ENCODE peak calls at places on chromosomes 5 and 9, in five cellular contexts. A is WTC11, G is progenitor cell of endocrine pancreas, F is foreskin fibroblast, U is SK-N-SH. C is an unnamed sample.

GRCh38 chr5:137086289-137086838 is 412.8 kb downstream of the SPOCK1 start:
- DNase-seq in A (no peak), G (no peak), F (no peak), U (no peak), C (no peak)

GRCh38 chr5:17123010-17123409 is 94.4 kb upstream of the BASP1 start:
- DNase-seq in A (no peak), G (no peak), F (peak; percentile 63), U (no peak), C (no peak)

GRCh38 chr5:142385194-142385593 is 60.4 kb upstream of the SPRY4 start:
- DNase-seq in A (no peak), G (no peak), F (peak; percentile 73), U (no peak), C (no peak)

GRCh38 chr9:134225816-134226215 is 61.5 kb upstream of the RNU6ATAC start:
- DNase-seq in A (no peak), G (no peak), F (no peak), U (no peak), C (no peak)

GRCh38 chr5:181109489-181110013 is 21.4 kb downstream of the OR2V1 start:
- DNase-seq in A (peak; percentile 74), G (no peak), F (no peak), U (no peak), C (no peak)

GRCh38 chr5:52007230-52007858 is 624.1 kb downstream of the ISL1 start:
- DNase-seq in A (no peak), G (no peak), F (peak; percentile 70), U (peak; percentile 44), C (peak; percentile 34)

GRCh38 chr9:37197158-37198033 is 77.0 kb downstream of the ZCCHC7 start:
- DNase-seq in A (no peak), G (no peak), F (peak; percentile 22), U (peak; percentile 51), C (peak; percentile 21)

GRCh38 chr5:158175664-158176507 is 316.9 kb upstream of the CLINT1 start:
- DNase-seq in A (no peak), G (no peak), F (peak; percentile 9), U (peak; percentile 49), C (no peak)

GRCh38 chr5:36657563-36657995 is 51.2 kb downstream of the SLC1A3 start:
- DNase-seq in A (no peak), G (no peak), F (peak; percentile 99), U (no peak), C (no peak)

GRCh38 chr5:83337453-83338035 is 134.0 kb upstream of the VCAN start:
- DNase-seq in A (no peak), G (no peak), F (no peak), U (no peak), C (no peak)

GRCh38 chr5:5192681-5193080 is 52.6 kb downstream of the ADAMTS16 start:
- DNase-seq in A (no peak), G (no peak), F (no peak), U (no peak), C (no peak)

GRCh38 chr9:98886691-98887229 is 56.9 kb upstream of the COL15A1 start:
- DNase-seq in A (no peak), G (no peak), F (no peak), U (no peak), C (no peak)

GRCh38 chr5:157820593-157821252 is 38.2 kb downstream of the CLINT1 start:
- DNase-seq in A (no peak), G (no peak), F (peak; percentile 68), U (peak; percentile 19), C (peak; percentile 34)

GRCh38 chr9:683509-684021 is 157.9 kb upstream of the DMRT1 start:
- DNase-seq in A (no peak), G (no peak), F (no peak), U (no peak), C (no peak)

GRCh38 chr9:118652258-118652657 is 717.0 kb downstream of the BRINP1 start:
- DNase-seq in A (no peak), G (no peak), F (no peak), U (no peak), C (no peak)

GRCh38 chr9:91837982-91838731 is 111.9 kb downstream of the ROR2 start:
- DNase-seq in A (no peak), G (no peak), F (peak; percentile 47), U (no peak), C (no peak)

GRCh38 chr9:98635374-98635773 is 73.4 kb downstream of the GABBR2 start:
- DNase-seq in A (no peak), G (no peak), F (no peak), U (no peak), C (no peak)

GRCh38 chr5:107739661-107740060 is 68.9 kb upstream of the EFNA5 start:
- DNase-seq in A (no peak), G (no peak), F (no peak), U (no peak), C (no peak)

GRCh38 chr9:86488345-86488744 is 134.1 kb upstream of the TUT7 start:
- DNase-seq in A (no peak), G (no peak), F (no peak), U (no peak), C (no peak)

GRCh38 chr9:110192531-110193326 is 15.2 kb downstream of the C9orf152 start:
- DNase-seq in A (no peak), G (no peak), F (peak; percentile 89), U (no peak), C (no peak)

GRCh38 chr5:166324372-166324771 is 1967.1 kb upstream of the WWC1 start:
- DNase-seq in A (no peak), G (no peak), F (no peak), U (no peak), C (no peak)

GRCh38 chr9:126150411-126151030 is 176.1 kb upstream of the MVB12B start:
- DNase-seq in A (no peak), G (no peak), F (no peak), U (peak; percentile 52), C (peak; percentile 3)

GRCh38 chr5:42894057-42894456 is 82.4 kb upstream of the SELENOP start:
- DNase-seq in A (peak; percentile 88), G (no peak), F (peak; percentile 11), U (no peak), C (peak; percentile 41)

GRCh38 chr5:164345173-164345572 is 839.8 kb downstream of the MAT2B start:
- DNase-seq in A (no peak), G (no peak), F (peak; percentile 65), U (no peak), C (no peak)

GRCh38 chr9:122007837-122008236 is 85.3 kb downstream of the TTLL11 start:
- DNase-seq in A (no peak), G (no peak), F (no peak), U (no peak), C (no peak)

GRCh38 chr9:121674952-121675351 is 23.5 kb downstream of the DAB2IP start:
- DNase-seq in A (no peak), G (no peak), F (peak; percentile 80), U (no peak), C (no peak)

GRCh38 chr9:2655411-2655901 is 33.9 kb downstream of the VLDLR start:
- DNase-seq in A (no peak), G (no peak), F (peak; percentile 93), U (no peak), C (no peak)

GRCh38 chr9:27749838-27750237 is 176.6 kb upstream of the C9orf72 start:
- DNase-seq in A (peak; percentile 30), G (no peak), F (no peak), U (no peak), C (no peak)

GRCh38 chr5:78754655-78755054 is 106.1 kb upstream of the LHFPL2 start:
- DNase-seq in A (no peak), G (no peak), F (no peak), U (no peak), C (no peak)

GRCh38 chr9:116389546-116390305 is 236.1 kb downstream of the PAPPA start:
- DNase-seq in A (no peak), G (no peak), F (no peak), U (no peak), C (no peak)

GRCh38 chr5:96114736-96115466 is 153.2 kb upstream of the ELL2 start:
- DNase-seq in A (no peak), G (no peak), F (peak; percentile 63), U (no peak), C (no peak)

GRCh38 chr5:178207183-178207916 is 3.0 kb downstream of the HNRNPAB start:
- DNase-seq in A (no peak), G (no peak), F (peak; percentile 57), U (no peak), C (no peak)

GRCh38 chr9:96495341-96495740 is 45.4 kb downstream of the HABP4 start:
- DNase-seq in A (no peak), G (no peak), F (peak; percentile 77), U (no peak), C (no peak)

GRCh38 chr9:98922721-98923435 is 20.8 kb upstream of the COL15A1 start:
- DNase-seq in A (no peak), G (no peak), F (no peak), U (no peak), C (no peak)

GRCh38 chr5:55227738-55228430 is 769 bp upstream of the MCIDAS start:
- DNase-seq in A (no peak), G (no peak), F (no peak), U (no peak), C (no peak)

GRCh38 chr5:150846651-150847333 is 471 bp downstream of the IRGM start:
- DNase-seq in A (peak; percentile 34), G (peak; percentile 14), F (peak; percentile 90), U (peak; percentile 80), C (peak; percentile 55)

GRCh38 chr5:150848271-150848670 is 1.9 kb downstream of the IRGM start:
- DNase-seq in A (no peak), G (no peak), F (no peak), U (no peak), C (no peak)

GRCh38 chr5:150851039-150851438 is 4.7 kb downstream of the IRGM start:
- DNase-seq in A (no peak), G (no peak), F (no peak), U (no peak), C (no peak)

GRCh38 chr5:150847334-150847695 is 994 bp downstream of the IRGM start:
- DNase-seq in A (no peak), G (no peak), F (no peak), U (peak; percentile 4), C (no peak)
- TF ChIP-seq CTCF in A (no peak), G (no peak), F (no peak), U (no peak), C (peak; percentile 12)

GRCh38 chr9:15469406-15469805 is 41.4 kb downstream of the PSIP1 start:
- DNase-seq in A (no peak), G (no peak), F (no peak), U (no peak), C (no peak)
- TF ChIP-seq CTCF in A (no peak), G (no peak), F (no peak), U (no peak), C (no peak)

GRCh38 chr9:112332977-112333638 is at the start of gene PTBP3:
- DNase-seq in A (peak; percentile 72), G (peak; percentile 68), F (peak; percentile 89), U (peak; percentile 83), C (peak; percentile 78)
- TF ChIP-seq CTCF in A (no peak), G (no peak), F (no peak), U (no peak), C (no peak)

GRCh38 chr5:94906750-94907149 is 288.3 kb downstream of the SLF1 start:
- DNase-seq in A (no peak), G (no peak), F (no peak), U (no peak), C (no peak)

GRCh38 chr5:94911285-94911684 is 292.8 kb downstream of the SLF1 start:
- DNase-seq in A (no peak), G (no peak), F (no peak), U (no peak), C (no peak)

GRCh38 chr5:94903719-94904118 is 285.2 kb downstream of the SLF1 start:
- DNase-seq in A (no peak), G (no peak), F (no peak), U (no peak), C (no peak)

GRCh38 chr5:94908889-94909480 is 290.5 kb downstream of the SLF1 start:
- DNase-seq in A (no peak), G (no peak), F (peak; percentile 68), U (peak; percentile 43), C (peak; percentile 26)
- TF ChIP-seq CTCF in A (peak; percentile 63), G (peak; percentile 79), F (peak; percentile 70), U (peak; percentile 81), C (peak; percentile 89)